ENCODE peak calls at places on chromosomes 3 and 15, in four cellular contexts. D, Q, P and L are unnamed samples.

GRCh38 chr15:91866371-91866905 is 12.9 kb downstream of the SLCO3A1 start:
- DNase-seq in D (no peak), Q (peak), P (no peak), L (peak)

GRCh38 chr3:128285925-128286275 is 132.6 kb downstream of the EEFSEC start:
- DNase-seq in D (no peak), Q (no peak), P (no peak), L (no peak)

GRCh38 chr15:57911247-57911646 is 154.3 kb downstream of the ALDH1A2 start:
- DNase-seq in D (peak), Q (no peak), P (peak), L (peak)

GRCh38 chr3:32372213-32372490 is 19.5 kb upstream of the CMTM7 start:
- DNase-seq in D (no peak), Q (no peak), P (no peak), L (no peak)

GRCh38 chr15:85030301-85031049 is 48.8 kb downstream of the PDE8A start:
- DNase-seq in D (no peak), Q (no peak), P (no peak), L (no peak)

GRCh38 chr3:111911446-111911845 is 52.4 kb downstream of the PHLDB2 start:
- DNase-seq in D (no peak), Q (no peak), P (no peak), L (no peak)

GRCh38 chr3:140359198-140359995 is 318.5 kb upstream of the TRIM42 start:
- DNase-seq in D (no peak), Q (no peak), P (no peak), L (no peak)

GRCh38 chr3:45943207-45943846 is at the start of gene CXCR6:
- DNase-seq in D (no peak), Q (no peak), P (no peak), L (peak)

GRCh38 chr3:106379251-106379750 is 510.5 kb upstream of the CBLB start:
- DNase-seq in D (no peak), Q (no peak), P (no peak), L (no peak)

GRCh38 chr15:78749831-78750230 is 61.4 kb downstream of the ADAMTS7 start:
- DNase-seq in D (no peak), Q (no peak), P (peak), L (no peak)

GRCh38 chr15:39230205-39230916 is 350.5 kb upstream of the THBS1 start:
- DNase-seq in D (no peak), Q (peak), P (no peak), L (peak)

GRCh38 chr3:136114421-136114820 is 81.7 kb downstream of the MSL2 start:
- DNase-seq in D (no peak), Q (no peak), P (no peak), L (no peak)

GRCh38 chr3:138717348-138717747 is 108.8 kb downstream of the FAIM start:
- DNase-seq in D (no peak), Q (no peak), P (no peak), L (no peak)

GRCh38 chr15:72962054-72962702 is 90.1 kb upstream of the NEO1 start:
- DNase-seq in D (no peak), Q (no peak), P (no peak), L (no peak)

GRCh38 chr3:167493240-167493639 is 19.4 kb upstream of the SERPINI2 start:
- DNase-seq in D (no peak), Q (no peak), P (no peak), L (peak)

GRCh38 chr3:9826815-9827574 is 16.8 kb downstream of the RPUSD3 start:
- DNase-seq in D (no peak), Q (no peak), P (no peak), L (peak)

GRCh38 chr3:73781536-73781935 is 156.8 kb upstream of the PDZRN3 start:
- DNase-seq in D (peak), Q (no peak), P (no peak), L (no peak)

GRCh38 chr3:55854395-55854994 is 367.4 kb upstream of the WNT5A start:
- DNase-seq in D (no peak), Q (no peak), P (no peak), L (no peak)

GRCh38 chr3:61772439-61772838 is 211.1 kb downstream of the PTPRG start:
- DNase-seq in D (no peak), Q (peak), P (no peak), L (peak)

GRCh38 chr3:177816667-177817208 is 619.5 kb upstream of the TBL1XR1 start:
- DNase-seq in D (no peak), Q (peak), P (no peak), L (peak)
- TF ChIP-seq CTCF in D (peak), Q (no peak), P (no peak), L (peak)

GRCh38 chr15:66705277-66705927 is 3.4 kb downstream of the SMAD6 start:
- DNase-seq in D (no peak), Q (no peak), P (no peak), L (no peak)

GRCh38 chr15:66704783-66705113 is 2.7 kb downstream of the SMAD6 start:
- DNase-seq in D (no peak), Q (no peak), P (no peak), L (no peak)

GRCh38 chr15:66707310-66708160 is 5.5 kb downstream of the SMAD6 start:
- DNase-seq in D (no peak), Q (peak), P (no peak), L (peak)

GRCh38 chr15:66706840-66707239 is 4.8 kb downstream of the SMAD6 start:
- DNase-seq in D (no peak), Q (no peak), P (no peak), L (no peak)

GRCh38 chr15:66706225-66706732 is 4.2 kb downstream of the SMAD6 start:
- DNase-seq in D (no peak), Q (peak), P (no peak), L (no peak)
- H3K4me3 ChIP-seq in D (peak), Q (no peak), P (peak), L (no peak)

GRCh38 chr3:191702121-191702520 is 241.2 kb downstream of the PYDC2 start:
- DNase-seq in D (no peak), Q (no peak), P (no peak), L (no peak)

DNA sequence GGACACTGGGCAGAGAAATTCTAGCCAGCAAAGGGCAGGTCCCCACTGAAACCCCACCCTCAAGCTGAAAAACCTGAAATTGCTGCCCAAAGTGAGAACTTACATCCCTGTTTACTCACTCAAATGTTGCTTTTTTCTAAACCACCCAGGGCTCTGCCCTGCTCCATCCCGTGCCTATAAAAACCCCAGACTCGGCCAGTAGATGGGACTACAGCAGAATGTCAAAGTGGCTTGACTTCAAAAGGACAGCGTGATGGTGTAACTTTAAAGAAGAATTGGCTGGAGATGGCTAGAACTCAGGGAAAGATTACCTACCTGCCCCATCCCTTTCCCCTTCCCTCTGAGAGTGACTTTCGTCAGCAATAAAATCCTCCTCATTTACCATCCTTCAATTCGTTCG is 246.9 kb downstream of the PYDC2 start:
- DNase-seq in D (no peak), Q (no peak), P (no peak), L (no peak)
- TF ChIP-seq CTCF in D (no peak), Q (no peak), P (no peak), L (no peak)

GRCh38 chr15:29570931-29571727 is 251.1 kb downstream of the TJP1 start:
- DNase-seq in D (no peak), Q (peak), P (peak), L (no peak)
- H3K4me3 ChIP-seq in D (peak), Q (no peak), P (peak), L (no peak)

GRCh38 chr3:157888040-157888439 is 218.2 kb downstream of the SHOX2 start:
- DNase-seq in D (no peak), Q (no peak), P (no peak), L (peak)
- TF ChIP-seq CTCF in D (no peak), Q (no peak), P (no peak), L (peak)